ENCODE peak calls at places on chromosomes 1 and 21, in eight cellular contexts. Y is CD8-positive, alpha-beta T cell; A is HCT116; Z is testis; P is CD8-positive, alpha-beta memory T cell; C is neuronal stem cell; G is H9; W is body of pancreas. N is an unnamed sample.
A peak's percentile ranks its signal among the peaks of the same experiment; 100 is the strongest.

GRCh38 chr1:196088551-196088950 is 519.7 kb downstream of the KCNT2 start:
- DNase-seq in Y (no peak), A (no peak), Z (no peak), P (no peak), C (no peak), G (no peak), W (no peak), N (no peak)

GRCh38 chr1:15355968-15356621 is 53.6 kb upstream of the EFHD2 start:
- DNase-seq in Y (no peak), A (peak; percentile 92), Z (peak; percentile 83), P (no peak), C (no peak), G (no peak), W (no peak), N (no peak)

GRCh38 chr1:52368383-52369172 is 2.6 kb upstream of the CC2D1B start:
- DNase-seq in Y (peak; percentile 68), A (peak; percentile 48), Z (peak; percentile 60), P (peak; percentile 48), C (peak; percentile 54), G (peak; percentile 76), W (peak; percentile 75), N (peak; percentile 53)

GRCh38 chr1:197671140-197671539 is 104.1 kb downstream of the DENND1B start:
- DNase-seq in Y (no peak), A (no peak), Z (no peak), P (no peak), C (no peak), G (no peak), W (no peak), N (no peak)

GRCh38 chr1:111739984-111740765 is 980 bp upstream of the INKA2 start:
- DNase-seq in Y (no peak), A (no peak), Z (peak; percentile 71), P (no peak), C (peak; percentile 85), G (peak; percentile 94), W (peak; percentile 43), N (peak; percentile 69)

GRCh38 chr1:87151500-87152421 is 176.9 kb upstream of the LMO4 start:
- DNase-seq in Y (no peak), A (no peak), Z (peak; percentile 77), P (no peak), C (peak; percentile 60), G (peak; percentile 85), W (peak; percentile 48), N (peak; percentile 78)

GRCh38 chr1:150173161-150173585 is 23.5 kb downstream of the PLEKHO1 start:
- DNase-seq in Y (no peak), A (no peak), Z (no peak), P (no peak), C (no peak), G (no peak), W (no peak), N (no peak)

GRCh38 chr1:87327362-87328120 is 1.1 kb upstream of the LMO4 start:
- DNase-seq in Y (no peak), A (no peak), Z (no peak), P (no peak), C (no peak), G (no peak), W (no peak), N (no peak)

GRCh38 chr1:192747942-192748341 is 60.9 kb upstream of the RGS2 start:
- DNase-seq in Y (no peak), A (no peak), Z (no peak), P (no peak), C (no peak), G (no peak), W (no peak), N (no peak)

GRCh38 chr21:14740116-14740515 is 194.0 kb upstream of the SAMSN1 start:
- DNase-seq in Y (no peak), A (no peak), Z (no peak), P (no peak), C (no peak), G (no peak), W (no peak), N (no peak)

GRCh38 chr1:150022357-150022756 is 11.8 kb upstream of the OTUD7B start:
- DNase-seq in Y (no peak), A (no peak), Z (no peak), P (no peak), C (no peak), G (peak; percentile 54), W (peak; percentile 28), N (no peak)

GRCh38 chr1:208951908-208952307 is 631.6 kb upstream of the CAMK1G start:
- DNase-seq in Y (no peak), A (no peak), Z (no peak), P (no peak), C (no peak), G (no peak), W (no peak), N (no peak)

GRCh38 chr1:225645194-225645593 is 7.7 kb downstream of the ENAH start:
- DNase-seq in Y (no peak), A (no peak), Z (no peak), P (no peak), C (no peak), G (no peak), W (no peak), N (no peak)

GRCh38 chr1:246111570-246111969 is 395.5 kb downstream of the SMYD3 start:
- DNase-seq in Y (no peak), A (no peak), Z (no peak), P (no peak), C (no peak), G (no peak), W (no peak), N (no peak)
- H3K4me1 ChIP-seq in Y (peaks cover 7% of the 10 kb centered on the region), A (no peaks in the 10 kb centered on the region), Z (no peaks in the 10 kb centered on the region), P (peaks cover 3% of the 10 kb centered on the region), C (peaks cover 22% of the 10 kb centered on the region), G (no peaks in the 10 kb centered on the region), W (peaks cover 7% of the 10 kb centered on the region), N (no peaks in the 10 kb centered on the region)

GRCh38 chr1:33344896-33345295 is 24.0 kb upstream of the A3GALT2 start:
- DNase-seq in Y (no peak), A (no peak), Z (no peak), P (no peak), C (no peak), G (no peak), W (no peak), N (no peak)
- H3K4me1 ChIP-seq in Y (peaks cover 26% of the 10 kb centered on the region), A (peaks cover 59% of the 10 kb centered on the region), Z (peaks cover 46% of the 10 kb centered on the region), P (peaks cover 32% of the 10 kb centered on the region), C (peaks cover 57% of the 10 kb centered on the region), G (peaks cover 6% of the 10 kb centered on the region), W (peaks cover 84% of the 10 kb centered on the region), N (peaks cover 87% of the 10 kb centered on the region)

GRCh38 chr1:169112241-169112640 is 5.8 kb downstream of the ATP1B1 start:
- DNase-seq in Y (no peak), A (no peak), Z (no peak), P (no peak), C (no peak), G (no peak), W (no peak), N (no peak)
- H3K4me1 ChIP-seq in Y (peaks cover 10% of the 10 kb centered on the region), A (peaks cover 97% of the 10 kb centered on the region), Z (peaks cover 47% of the 10 kb centered on the region), P (peaks cover 20% of the 10 kb centered on the region), C (peaks cover 27% of the 10 kb centered on the region), G (peaks cover 14% of the 10 kb centered on the region), W (peaks cover 84% of the 10 kb centered on the region), N (peaks cover 56% of the 10 kb centered on the region)

GRCh38 chr1:51230501-51231078 is 5.5 kb upstream of the RNF11 start:
- DNase-seq in Y (no peak), A (no peak), Z (no peak), P (no peak), C (no peak), G (no peak), W (no peak), N (no peak)
- H3K4me1 ChIP-seq in Y (peaks cover 10% of the 10 kb centered on the region), A (peaks cover 20% of the 10 kb centered on the region), Z (peaks cover 8% of the 10 kb centered on the region), P (peaks cover 13% of the 10 kb centered on the region), C (peaks cover 9% of the 10 kb centered on the region), G (no peaks in the 10 kb centered on the region), W (peaks cover 25% of the 10 kb centered on the region), N (peaks cover 9% of the 10 kb centered on the region)

DNA sequence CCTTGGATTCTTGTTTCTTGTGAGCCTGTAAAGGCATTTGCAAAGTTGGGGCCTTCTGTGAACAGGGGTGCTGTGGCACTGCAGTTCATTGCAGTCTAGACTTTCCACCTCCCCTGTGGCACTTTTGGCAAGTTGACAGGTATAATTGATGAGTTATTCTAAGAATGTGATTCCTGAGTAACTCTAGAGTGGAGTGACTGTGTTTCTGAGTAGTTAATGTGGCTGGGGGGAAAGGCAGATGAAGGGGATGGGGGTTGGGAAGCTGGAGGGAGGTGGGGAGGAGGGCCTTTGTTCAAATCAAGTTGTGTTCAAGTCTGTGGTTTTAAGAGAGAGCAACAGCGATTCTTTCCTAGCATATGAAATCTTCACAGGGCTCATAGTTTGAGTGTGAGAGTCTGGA is 32.9 kb downstream of the PBX1 start:
- DNase-seq in Y (no peak), A (no peak), Z (no peak), P (no peak), C (no peak), G (no peak), W (no peak), N (no peak)
- H3K4me1 ChIP-seq in Y (no peaks in the 10 kb centered on the region), A (peaks cover 7% of the 10 kb centered on the region), Z (no peaks in the 10 kb centered on the region), P (no peaks in the 10 kb centered on the region), C (peaks cover 41% of the 10 kb centered on the region), G (peaks cover 21% of the 10 kb centered on the region), W (peaks cover 75% of the 10 kb centered on the region), N (peaks cover 23% of the 10 kb centered on the region)

DNA sequence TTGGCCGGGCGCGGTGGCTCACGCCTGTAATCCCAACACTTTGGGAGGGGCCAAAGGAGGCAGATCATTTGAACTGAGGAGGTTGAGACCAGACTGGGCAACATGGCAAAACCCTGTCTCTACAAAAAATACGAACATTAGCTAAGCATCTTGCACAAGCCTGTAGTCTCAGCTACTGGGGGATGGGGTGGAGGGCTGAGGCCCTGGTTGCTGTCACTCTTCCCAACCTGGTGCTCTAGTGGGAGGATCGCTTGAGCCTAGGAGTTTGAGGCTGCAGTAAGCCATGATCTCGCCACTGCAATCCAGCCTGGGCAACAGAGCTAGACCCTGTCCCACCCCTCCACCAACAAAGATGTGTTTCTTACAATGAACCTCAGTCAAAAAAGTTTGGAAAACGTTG is 2.8 kb downstream of the PHGDH start:
- DNase-seq in Y (no peak), A (no peak), Z (no peak), P (no peak), C (no peak), G (no peak), W (no peak), N (no peak)
- H3K4me1 ChIP-seq in Y (peaks cover 8% of the 10 kb centered on the region), A (peaks cover 16% of the 10 kb centered on the region), Z (peaks cover 33% of the 10 kb centered on the region), P (no peaks in the 10 kb centered on the region), C (peaks cover 9% of the 10 kb centered on the region), G (peaks cover 25% of the 10 kb centered on the region), W (peaks cover 62% of the 10 kb centered on the region), N (peaks cover 5% of the 10 kb centered on the region)

DNA sequence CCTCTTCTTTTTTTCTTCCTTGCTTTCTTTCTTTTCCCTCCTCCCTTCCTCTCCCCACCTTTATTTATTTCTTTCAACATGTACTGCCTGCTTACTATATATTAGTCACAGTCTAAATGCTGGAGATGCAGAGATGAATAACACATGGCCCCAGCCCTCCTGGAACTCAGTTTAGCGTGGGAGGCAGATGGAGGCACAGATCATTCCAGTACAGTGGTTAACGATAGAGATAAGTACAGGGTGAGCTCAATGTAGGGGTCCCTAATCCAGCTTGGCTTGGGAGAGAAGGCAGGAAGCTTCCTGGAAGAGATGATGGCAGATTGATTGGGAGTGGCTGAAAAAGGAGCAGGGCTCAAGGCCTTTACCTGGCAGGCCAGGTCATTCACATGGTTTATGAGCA is 55.6 kb upstream of the PPP2R5A start:
- DNase-seq in Y (no peak), A (no peak), Z (no peak), P (no peak), C (no peak), G (no peak), W (no peak), N (no peak)
- H3K4me1 ChIP-seq in Y (peaks cover 23% of the 10 kb centered on the region), A (peaks cover 12% of the 10 kb centered on the region), Z (no peaks in the 10 kb centered on the region), P (peaks cover 24% of the 10 kb centered on the region), C (peaks cover 14% of the 10 kb centered on the region), G (no peaks in the 10 kb centered on the region), W (peaks cover 71% of the 10 kb centered on the region), N (peaks cover 34% of the 10 kb centered on the region)